ENCODE peak calls at places on chromosomes 7 and 10, in five cellular contexts. I, O, L, N and S are unnamed samples.

GRCh38 chr10:131155218-131155902 is 156.2 kb downstream of the TCERG1L start:
- DNase-seq in I (no peak), O (no peak), L (no peak), N (no peak), S (no peak)

GRCh38 chr7:30511494-30511893 is 6.9 kb upstream of the GGCT start:
- DNase-seq in I (no peak), O (no peak), L (no peak), N (no peak), S (no peak)

GRCh38 chr7:41046221-41046761 is 656.6 kb downstream of the INHBA start:
- DNase-seq in I (no peak), O (no peak), L (no peak), N (no peak), S (no peak)

GRCh38 chr10:61157182-61157581 is 213.2 kb upstream of the RHOBTB1 start:
- DNase-seq in I (no peak), O (peak), L (no peak), N (no peak), S (no peak)

GRCh38 chr10:132439424-132440163 is 42.6 kb downstream of the PWWP2B start:
- DNase-seq in I (no peak), O (no peak), L (no peak), N (no peak), S (no peak)

GRCh38 chr10:43395571-43396060 is 13.4 kb downstream of the HNRNPF start:
- DNase-seq in I (no peak), O (peak), L (peak), N (no peak), S (no peak)

GRCh38 chr10:33386926-33387325 is 52.5 kb upstream of the NRP1 start:
- DNase-seq in I (no peak), O (peak), L (no peak), N (no peak), S (no peak)

GRCh38 chr7:2894118-2894940 is 50.2 kb upstream of the GNA12 start:
- DNase-seq in I (peak), O (peak), L (no peak), N (no peak), S (no peak)

GRCh38 chr7:143362126-143362961 is at the start of gene FAM131B:
- DNase-seq in I (peak), O (peak), L (peak), N (peak), S (no peak)

GRCh38 chr10:117277675-117278074 is 36.8 kb downstream of the SLC18A2 start:
- DNase-seq in I (no peak), O (no peak), L (no peak), N (no peak), S (no peak)

GRCh38 chr7:2019693-2020511 is 212.8 kb downstream of the MAD1L1 start:
- DNase-seq in I (peak), O (peak), L (no peak), N (no peak), S (peak)

GRCh38 chr7:587769-588168 is 68.1 kb upstream of the PDGFA start:
- DNase-seq in I (no peak), O (no peak), L (no peak), N (no peak), S (no peak)

GRCh38 chr10:125093199-125093841 is 67.0 kb downstream of the CTBP2 start:
- DNase-seq in I (no peak), O (no peak), L (no peak), N (no peak), S (no peak)

GRCh38 chr7:137890449-137890916 is 43.7 kb upstream of the DGKI start:
- DNase-seq in I (no peak), O (no peak), L (no peak), N (no peak), S (no peak)

GRCh38 chr7:44288381-44288685 is 37.1 kb downstream of the CAMK2B start:
- DNase-seq in I (no peak), O (peak), L (peak), N (no peak), S (no peak)

GRCh38 chr7:73999664-74000420 is 28.1 kb upstream of the ELN start:
- DNase-seq in I (no peak), O (peak), L (no peak), N (no peak), S (no peak)

GRCh38 chr10:101066146-101066889 is 4.5 kb downstream of the KAZALD1 start:
- DNase-seq in I (peak), O (peak), L (peak), N (peak), S (no peak)

GRCh38 chr7:150973571-150974451 is 4.3 kb downstream of the KCNH2 start:
- DNase-seq in I (peak), O (no peak), L (no peak), N (peak), S (no peak)

GRCh38 chr7:100604078-100604975 is 2.2 kb downstream of the PCOLCE start:
- DNase-seq in I (peak), O (peak), L (peak), N (peak), S (no peak)

GRCh38 chr7:71735961-71736556 is 604.1 kb downstream of the GALNT17 start:
- DNase-seq in I (no peak), O (peak), L (peak), N (peak), S (peak)

GRCh38 chr7:83613232-83613631 is 35.7 kb downstream of the SEMA3E start:
- DNase-seq in I (no peak), O (no peak), L (no peak), N (no peak), S (no peak)

GRCh38 chr10:31318382-31318853 is 598 bp upstream of the ZEB1 start:
- DNase-seq in I (peak), O (peak), L (no peak), N (peak), S (peak)

GRCh38 chr7:146150153-146150552 is 33.6 kb downstream of the CNTNAP2 start:
- DNase-seq in I (no peak), O (no peak), L (no peak), N (no peak), S (no peak)

GRCh38 chr7:152909280-152909679 is 149.7 kb downstream of the ACTR3B start:
- DNase-seq in I (no peak), O (no peak), L (no peak), N (no peak), S (no peak)

GRCh38 chr10:113982296-113982695 is 61.4 kb upstream of the ADRB1 start:
- DNase-seq in I (no peak), O (no peak), L (no peak), N (no peak), S (no peak)

GRCh38 chr10:52864459-52865106 is 92.0 kb upstream of the MBL2 start:
- DNase-seq in I (no peak), O (peak), L (no peak), N (peak), S (no peak)

GRCh38 chr10:7917736-7918135 is 99.4 kb downstream of the TAF3 start:
- DNase-seq in I (no peak), O (no peak), L (no peak), N (no peak), S (no peak)

GRCh38 chr10:133258066-133258817 is 18.4 kb downstream of the ADAM8 start:
- DNase-seq in I (peak), O (no peak), L (no peak), N (no peak), S (no peak)

GRCh38 chr10:91104185-91105041 is 116.0 kb upstream of the PCGF5 start:
- DNase-seq in I (no peak), O (no peak), L (no peak), N (no peak), S (no peak)

GRCh38 chr7:50978633-50979215 is 196.0 kb upstream of the GRB10 start:
- DNase-seq in I (no peak), O (peak), L (no peak), N (no peak), S (no peak)

GRCh38 chr7:98795741-98796493 is 73.9 kb downstream of the TMEM130 start:
- DNase-seq in I (no peak), O (no peak), L (no peak), N (no peak), S (no peak)

GRCh38 chr10:110777017-110777416 is 94.7 kb upstream of the PDCD4 start:
- DNase-seq in I (no peak), O (no peak), L (no peak), N (no peak), S (no peak)

GRCh38 chr10:110081914-110082313 is 74.1 kb downstream of the ADD3 start:
- DNase-seq in I (no peak), O (peak), L (no peak), N (no peak), S (no peak)

GRCh38 chr7:127437772-127438330 is 45.3 kb upstream of the ZNF800 start:
- DNase-seq in I (no peak), O (peak), L (no peak), N (no peak), S (no peak)

GRCh38 chr7:76108540-76109233 is 60.8 kb downstream of the MDH2 start:
- DNase-seq in I (no peak), O (peak), L (peak), N (no peak), S (no peak)

GRCh38 chr7:75989726-75990388 is 4.5 kb downstream of the TMEM120A start:
- DNase-seq in I (no peak), O (peak), L (no peak), N (no peak), S (no peak)

GRCh38 chr7:138729444-138729843 is 28.3 kb upstream of the SVOPL start:
- DNase-seq in I (no peak), O (no peak), L (no peak), N (no peak), S (no peak)

GRCh38 chr7:135166338-135166989 is 4.0 kb downstream of the CYREN start:
- DNase-seq in I (no peak), O (no peak), L (no peak), N (no peak), S (no peak)

GRCh38 chr10:52353210-52353609 is 39.1 kb downstream of the DKK1 start:
- DNase-seq in I (no peak), O (no peak), L (no peak), N (no peak), S (no peak)

DNA sequence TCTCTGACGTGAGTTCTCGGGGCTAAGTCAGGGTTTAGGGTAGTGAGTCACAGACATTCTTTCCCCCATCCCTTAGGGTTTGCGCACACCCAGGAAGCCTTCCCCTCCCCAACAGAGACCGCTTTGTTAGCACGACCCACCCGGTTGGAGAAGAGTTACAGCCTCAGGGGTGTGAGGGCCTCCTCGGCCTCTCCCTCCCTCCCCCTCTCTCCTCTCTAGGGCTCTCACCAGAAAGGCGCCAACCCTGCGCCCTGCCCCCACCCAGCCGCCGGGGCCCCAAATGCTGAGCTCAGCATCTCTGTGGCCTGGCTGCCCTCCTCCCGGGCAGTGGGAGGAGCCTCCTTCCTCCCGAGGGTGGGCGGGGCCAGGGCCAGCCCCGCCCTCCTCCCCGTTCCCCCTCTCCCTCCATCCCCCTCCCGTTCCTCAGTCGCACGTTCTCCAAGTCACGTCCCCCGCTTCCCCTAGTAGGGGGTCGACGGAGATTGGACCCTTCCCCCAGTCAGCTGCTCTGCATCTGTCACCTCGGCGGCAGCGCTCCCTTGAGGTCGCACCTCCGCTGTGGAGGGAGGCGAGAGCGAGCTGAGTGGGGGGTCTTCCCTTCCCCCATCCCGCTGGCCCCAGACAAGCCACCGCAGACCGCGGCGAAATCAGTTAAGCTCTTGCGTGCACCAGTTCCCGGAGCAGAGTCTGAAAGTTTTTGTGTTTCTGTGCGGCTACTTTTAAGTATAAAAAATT is 13.0 kb upstream of the DDIT4 start:
- DNase-seq in I (peak), O (peak), L (peak), N (peak), S (peak)
- TF ChIP-seq CTCF in I (no peak), O (no peak), L (no peak), N (peak), S (no peak)

GRCh38 chr10:9608592-9608991 is 1409.1 kb upstream of the CELF2 start:
- DNase-seq in I (no peak), O (peak), L (no peak), N (no peak), S (no peak)
- TF ChIP-seq CTCF in I (no peak), O (peak), L (peak), N (peak), S (peak)

DNA sequence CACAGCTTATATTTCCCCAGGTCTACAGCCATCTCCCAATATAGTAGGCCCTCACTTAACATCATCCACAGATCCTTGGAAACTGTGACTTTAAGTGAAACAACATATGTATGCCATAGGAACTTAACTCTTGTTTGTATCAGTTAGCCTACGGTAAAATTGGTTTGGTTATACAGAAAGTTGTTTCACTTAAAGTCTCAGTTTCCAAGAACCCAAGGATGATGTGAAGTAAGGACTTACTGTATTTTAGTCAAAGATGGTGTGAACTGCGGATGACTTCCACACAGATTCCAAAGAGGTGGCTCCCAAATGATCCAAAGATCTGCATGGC is 56.4 kb upstream of the MRLN start:
- DNase-seq in I (no peak), O (no peak), L (no peak), N (no peak), S (no peak)
- TF ChIP-seq CTCF in I (no peak), O (no peak), L (no peak), N (no peak), S (peak)

GRCh38 chr7:20304366-20304765 is 26.3 kb upstream of the ITGB8 start:
- DNase-seq in I (no peak), O (no peak), L (no peak), N (no peak), S (no peak)
- TF ChIP-seq CTCF in I (no peak), O (no peak), L (no peak), N (no peak), S (no peak)

DNA sequence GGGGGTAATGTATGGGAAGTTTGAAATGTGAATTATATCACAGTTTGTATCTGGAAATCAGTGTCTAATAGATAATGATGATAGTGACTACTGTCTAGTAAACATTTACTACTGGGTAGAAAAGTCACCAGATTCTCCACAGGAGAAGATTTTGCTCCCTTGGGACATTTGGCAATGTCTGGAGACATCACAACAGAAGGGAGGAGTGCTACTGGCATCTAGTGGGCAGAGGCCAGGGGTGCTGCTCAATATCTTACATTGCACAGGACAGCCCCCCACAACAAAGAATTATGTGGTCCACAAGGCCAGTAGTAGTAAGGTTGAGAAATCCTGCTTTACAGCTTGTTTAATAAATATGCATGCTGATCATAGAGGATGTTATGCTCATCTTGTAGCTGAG is 92.3 kb upstream of the PRPS1L1 start:
- DNase-seq in I (no peak), O (peak), L (no peak), N (no peak), S (no peak)
- TF ChIP-seq CTCF in I (no peak), O (peak), L (peak), N (peak), S (peak)